ENCODE peak calls at places on chromosome 7, in seven cellular contexts. L is stromal cell of bone marrow; B is caudate nucleus; V is HEK293T; S is neuronal stem cell; C is Kasumi-1; Q is T-helper 2 cell treated with Interferon-gamma antibody and Interleukin-4, amounts not matched to agents 5 μg/mL and 100 μg/mL, for 36 hours. R is an unnamed sample.
A peak's percentile ranks its signal among the peaks of the same experiment; 100 is the strongest.

GRCh38 chr7:99806839-99807478 is 20.9 kb upstream of the CYP3A43 start:
- DNase-seq in L (no peak), Q (no peak), C (no peak), V (no peak), B (no peak), S (no peak), R (no peak)

GRCh38 chr7:129989466-129989865 is 36.7 kb upstream of the UBE2H start:
- DNase-seq in S (no peak), B (no peak), V (no peak), C (no peak), L (no peak), Q (peak; percentile 5), R (peak; percentile 10)

GRCh38 chr7:151824285-151824950 is 52.5 kb downstream of the PRKAG2 start:
- DNase-seq in C (no peak), Q (no peak), L (no peak), V (no peak), B (no peak), S (no peak), R (peak; percentile 49)

GRCh38 chr7:28217161-28217560 is 36.6 kb upstream of the JAZF1 start:
- DNase-seq in L (no peak), C (no peak), B (no peak), V (no peak), S (no peak), Q (no peak), R (no peak)

GRCh38 chr7:100464210-100464660 is at the start of gene SPACDR:
- DNase-seq in V (no peak), C (no peak), S (no peak), L (no peak), B (no peak), Q (no peak), R (no peak)

GRCh38 chr7:30937426-30937825 is 25.8 kb downstream of the AQP1 start:
- DNase-seq in V (no peak), S (no peak), B (no peak), L (no peak), C (no peak), Q (no peak), R (no peak)

GRCh38 chr7:116692599-116693308 is 20.8 kb downstream of the MET start:
- DNase-seq in V (no peak), S (no peak), L (no peak), B (no peak), Q (no peak), C (no peak), R (no peak)

GRCh38 chr7:48144291-48144768 is 26.9 kb upstream of the ABCA13 start:
- DNase-seq in S (no peak), B (no peak), Q (no peak), C (no peak), V (no peak), L (no peak), R (no peak)

GRCh38 chr7:6228865-6229264 is 43.6 kb downstream of the CYTH3 start:
- DNase-seq in B (no peak), Q (no peak), S (no peak), V (no peak), L (no peak), C (peak; percentile 78), R (no peak)

GRCh38 chr7:5478568-5479045 is 55.0 kb upstream of the TNRC18 start:
- DNase-seq in Q (no peak), V (no peak), L (no peak), S (no peak), C (no peak), B (no peak), R (no peak)

GRCh38 chr7:25716421-25716820 is 435.6 kb upstream of the NFE2L3 start:
- DNase-seq in Q (no peak), V (no peak), C (no peak), B (no peak), S (no peak), L (no peak), R (peak; percentile 18)

GRCh38 chr7:151804756-151805503 is 72.0 kb downstream of the PRKAG2 start:
- DNase-seq in V (no peak), C (no peak), L (no peak), Q (no peak), S (no peak), B (no peak), R (no peak)

GRCh38 chr7:98993024-98993897 is 114.9 kb downstream of the TRRAP start:
- DNase-seq in Q (no peak), L (no peak), V (no peak), B (no peak), S (no peak), C (no peak), R (no peak)

GRCh38 chr7:149707448-149707886 is 65.9 kb downstream of the ZNF467 start:
- DNase-seq in V (no peak), B (no peak), C (peak; percentile 43), S (no peak), L (no peak), Q (no peak), R (peak; percentile 44)

GRCh38 chr7:123846217-123846891 is 1.4 kb downstream of the HYAL4 start:
- DNase-seq in V (no peak), L (no peak), B (no peak), S (no peak), C (no peak), Q (no peak), R (peak; percentile 88)

GRCh38 chr7:5206686-5207085 is 16.7 kb downstream of the WIPI2 start:
- DNase-seq in L (no peak), Q (no peak), S (no peak), V (no peak), B (no peak), C (no peak), R (no peak)

GRCh38 chr7:117034851-117035462 is 81.7 kb downstream of the ST7 start:
- DNase-seq in S (no peak), C (no peak), B (no peak), V (no peak), Q (no peak), L (no peak), R (no peak)

GRCh38 chr7:15862016-15862780 is 175.7 kb upstream of the MEOX2 start:
- DNase-seq in Q (no peak), L (no peak), V (no peak), B (no peak), C (no peak), S (no peak), R (no peak)

GRCh38 chr7:107461938-107462533 is 7.8 kb upstream of the GPR22 start:
- DNase-seq in V (no peak), S (no peak), B (no peak), C (no peak), L (no peak), Q (no peak), R (no peak)

GRCh38 chr7:18356195-18356645 is 139.3 kb upstream of the HDAC9 start:
- DNase-seq in Q (no peak), L (no peak), V (peak; percentile 36), C (peak; percentile 15), B (no peak), S (peak; percentile 5), R (peak; percentile 57)

GRCh38 chr7:55306331-55306730 is 58.8 kb upstream of the LANCL2 start:
- DNase-seq in B (no peak), C (no peak), V (no peak), Q (no peak), S (no peak), L (no peak), R (no peak)

GRCh38 chr7:12328888-12329770 is 74.5 kb downstream of the VWDE start:
- DNase-seq in S (no peak), V (no peak), C (no peak), Q (no peak), L (no peak), B (no peak), R (no peak)

GRCh38 chr7:5679741-5680473 is 101.6 kb downstream of the RNF216 start:
- DNase-seq in C (peak; percentile 52), S (no peak), L (no peak), Q (no peak), V (no peak), B (no peak), R (no peak)

GRCh38 chr7:84188811-84189405 is 5.7 kb downstream of the SEMA3A start:
- DNase-seq in V (peak; percentile 6), C (peak; percentile 29), B (no peak), L (no peak), Q (no peak), S (no peak), R (no peak)

GRCh38 chr7:113015038-113015645 is 71.5 kb downstream of the GPR85 start:
- DNase-seq in L (peak; percentile 28), S (no peak), B (no peak), Q (no peak), V (no peak), C (peak; percentile 38), R (peak; percentile 56)

GRCh38 chr7:100544949-100545635 is 6.1 kb downstream of the AGFG2 start:
- DNase-seq in B (no peak), Q (no peak), L (no peak), C (no peak), S (no peak), V (no peak), R (peak; percentile 23)

GRCh38 chr7:137920637-137921473 is 74.1 kb upstream of the DGKI start:
- DNase-seq in C (no peak), V (no peak), S (no peak), B (no peak), L (no peak), Q (no peak), R (no peak)

GRCh38 chr7:2525931-2526630 is 6.5 kb downstream of the LFNG start:
- DNase-seq in B (no peak), L (no peak), S (no peak), V (no peak), Q (no peak), C (no peak), R (no peak)

GRCh38 chr7:30366606-30367005 is 82.2 kb downstream of the ZNRF2 start:
- DNase-seq in C (no peak), V (no peak), B (no peak), L (no peak), Q (no peak), S (no peak), R (no peak)

GRCh38 chr7:132941433-132941832 is 140.5 kb downstream of the CHCHD3 start:
- DNase-seq in L (no peak), V (no peak), S (no peak), C (peak; percentile 55), B (no peak), Q (no peak), R (no peak)

GRCh38 chr7:38398725-38399321 is 125.4 kb upstream of the TARP start:
- DNase-seq in Q (no peak), B (no peak), L (peak; percentile 9), V (peak; percentile 68), S (peak; percentile 31), C (peak; percentile 55), R (peak; percentile 66)

GRCh38 chr7:140475747-140476333 is 3.5 kb downstream of the MKRN1 start:
- DNase-seq in Q (no peak), L (no peak), C (peak; percentile 68), V (peak; percentile 67), S (no peak), B (no peak), R (peak; percentile 53)

GRCh38 chr7:96982586-96982985 is 22.8 kb upstream of the DLX6 start:
- DNase-seq in L (no peak), V (no peak), Q (no peak), B (no peak), S (no peak), C (no peak), R (no peak)

GRCh38 chr7:44750921-44751571 is 2.4 kb downstream of the ZMIZ2 start:
- DNase-seq in C (peak; percentile 21), Q (peak; percentile 68), V (no peak), B (no peak), S (no peak), L (no peak), R (peak; percentile 34)

GRCh38 chr7:52260046-52260665 is 775.3 kb upstream of the POM121L12 start:
- DNase-seq in C (no peak), B (no peak), V (no peak), L (no peak), Q (no peak), S (peak; percentile 6), R (peak; percentile 48)

GRCh38 chr7:135923700-135924261 is 53.4 kb downstream of the MTPN start:
- DNase-seq in V (no peak), L (peak; percentile 96), Q (no peak), C (no peak), S (no peak), B (no peak), R (no peak)

R was measured in cardiac muscle cell.